ENCODE peak calls at places on chromosome 4, in nine cellular contexts. Q is CD8-positive, alpha-beta T cell; S is suprapubic skin; A is A549; L is left lung; B is progenitor cell of endocrine pancreas; R is dorsolateral prefrontal cortex; P is mesothelial cell of epicardium; V is tibial nerve. Z is an unnamed sample.

GRCh38 chr4:24067781-24068193 is 177.9 kb upstream of the PPARGC1A start:
- DNase-seq in Q (no peak), S (no peak), A (peak; percentile 2), L (no peak), B (no peak), R (peak; percentile 59), P (no peak), V (peak; percentile 14), Z (no peak)

GRCh38 chr4:40401646-40402045 is 66.5 kb downstream of the CHRNA9 start:
- DNase-seq in Q (no peak), S (no peak), A (no peak), L (no peak), B (no peak), R (no peak), P (no peak), V (no peak), Z (no peak)

GRCh38 chr4:173014113-173014558 is 154.5 kb upstream of the GALNT7 start:
- DNase-seq in Q (no peak), S (no peak), A (peak; percentile 70), L (no peak), B (no peak), R (peak; percentile 66), P (no peak), V (no peak), Z (no peak)

GRCh38 chr4:89007338-89007737 is 49.6 kb downstream of the FAM13A start:
- DNase-seq in Q (no peak), S (no peak), A (no peak), L (no peak), B (no peak), R (no peak), P (no peak), V (no peak), Z (no peak)

GRCh38 chr4:54218736-54219135 is 10.4 kb upstream of the PDGFRA start:
- DNase-seq in Q (no peak), S (no peak), A (no peak), L (no peak), B (no peak), R (no peak), P (no peak), V (no peak), Z (no peak)

GRCh38 chr4:139403457-139403856 is 50.5 kb upstream of the RAB33B start:
- DNase-seq in Q (no peak), S (no peak), A (no peak), L (no peak), B (no peak), R (no peak), P (no peak), V (no peak), Z (no peak)

GRCh38 chr4:155809835-155810234 is 51.0 kb downstream of the GUCY1B1 start:
- DNase-seq in Q (no peak), S (no peak), A (peak; percentile 88), L (no peak), B (no peak), R (no peak), P (no peak), V (no peak), Z (no peak)

GRCh38 chr4:53816561-53816960 is 225.3 kb upstream of the LNX1 start:
- DNase-seq in Q (no peak), S (no peak), A (no peak), L (no peak), B (no peak), R (no peak), P (no peak), V (no peak), Z (no peak)

GRCh38 chr4:2799971-2800690 is 7.2 kb downstream of the SH3BP2 start:
- DNase-seq in Q (no peak), S (peak; percentile 74), A (no peak), L (peak; percentile 47), B (no peak), R (no peak), P (peak; percentile 17), V (no peak), Z (no peak)

GRCh38 chr4:162705130-162705803 is 461.4 kb downstream of the NAF1 start:
- DNase-seq in Q (no peak), S (no peak), A (no peak), L (no peak), B (no peak), R (no peak), P (no peak), V (no peak), Z (no peak)

GRCh38 chr4:41081847-41082246 is 132.5 kb downstream of the APBB2 start:
- DNase-seq in Q (no peak), S (no peak), A (no peak), L (no peak), B (no peak), R (no peak), P (no peak), V (no peak), Z (no peak)

GRCh38 chr4:1445716-1446445 is 39.6 kb upstream of the NKX1-1 start:
- DNase-seq in Q (no peak), S (no peak), A (no peak), L (no peak), B (no peak), R (no peak), P (no peak), V (no peak), Z (peak; percentile 83)

GRCh38 chr4:101066586-101066985 is 280.7 kb downstream of the PPP3CA start:
- DNase-seq in Q (no peak), S (no peak), A (no peak), L (no peak), B (no peak), R (no peak), P (no peak), V (no peak), Z (no peak)

GRCh38 chr4:173333658-173334084 is 487 bp downstream of the HMGB2 start:
- DNase-seq in Q (no peak), S (peak; percentile 82), A (no peak), L (peak; percentile 71), B (peak; percentile 38), R (peak; percentile 31), P (peak; percentile 36), V (peak; percentile 19), Z (peak; percentile 89)

GRCh38 chr4:166153539-166153938 is 280.5 kb downstream of the TLL1 start:
- DNase-seq in Q (no peak), S (no peak), A (no peak), L (no peak), B (no peak), R (no peak), P (no peak), V (no peak), Z (no peak)

DNA sequence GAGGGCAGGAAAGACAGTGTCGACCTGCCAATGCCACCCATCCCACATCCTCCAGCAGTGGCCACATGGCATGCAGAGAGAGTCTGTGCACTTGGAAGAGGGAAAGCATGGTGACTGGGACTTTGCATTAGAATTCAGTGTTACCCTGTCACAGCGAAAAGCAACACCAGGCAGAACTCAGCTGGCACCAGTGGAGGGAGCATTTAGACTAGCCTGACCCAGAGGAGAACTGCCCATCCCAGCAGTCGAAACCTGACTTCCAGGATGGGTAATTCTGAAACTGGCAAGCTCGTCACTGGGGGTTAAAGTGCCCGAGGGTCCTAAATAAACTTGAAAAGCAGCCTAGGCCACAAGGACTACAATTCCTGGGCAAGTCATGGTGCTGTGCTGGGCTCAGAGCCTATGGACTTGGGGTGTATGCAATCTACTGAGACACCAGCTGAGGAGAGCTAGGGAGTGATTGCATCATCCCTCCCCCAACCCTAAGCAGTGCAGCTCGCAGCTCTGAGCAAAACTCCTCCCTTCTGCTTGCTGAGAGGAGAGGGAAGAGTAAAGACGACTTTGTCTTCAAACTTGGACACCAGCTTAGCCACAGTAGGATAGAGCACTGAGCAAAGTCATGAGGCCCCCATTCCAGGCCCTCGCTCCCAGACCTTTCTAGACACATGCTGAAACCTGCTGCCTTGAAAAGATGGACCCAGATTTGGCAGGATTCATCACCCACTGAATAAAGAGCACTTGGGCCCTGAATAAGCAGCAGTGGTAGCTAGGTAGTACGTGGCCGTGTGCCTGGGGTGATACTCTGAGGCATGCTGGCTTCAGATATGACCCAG is 68.8 kb downstream of the DDX60L start:
- DNase-seq in Q (no peak), S (no peak), A (no peak), L (no peak), B (no peak), R (no peak), P (no peak), V (no peak), Z (no peak)
- TF ChIP-seq CTCF in Q (no peak), S (no peak), A (no peak), L (no peak), B (no peak), R (no peak), P (no peak), V (no peak), Z (no peak)

DNA sequence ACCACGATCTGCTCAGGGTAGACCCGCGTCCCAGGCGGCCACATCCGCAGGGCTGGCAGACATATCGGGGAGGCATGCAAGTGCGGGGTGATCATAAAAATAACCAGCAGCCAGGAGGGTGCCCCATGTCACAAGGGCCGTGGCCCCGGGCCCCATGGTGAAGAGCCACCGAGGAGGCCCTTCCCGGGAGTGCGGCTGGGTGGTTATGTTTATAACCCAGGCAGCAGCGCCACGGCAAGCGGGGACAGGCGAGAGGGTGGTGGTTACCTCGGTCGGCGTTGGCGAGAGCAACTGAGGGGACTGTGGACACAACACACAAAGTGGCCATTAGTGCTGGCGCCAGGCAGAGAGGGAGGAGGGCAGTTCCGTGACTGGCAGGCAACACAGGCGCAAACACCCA is 92.7 kb upstream of the AFAP1 start:
- DNase-seq in Q (no peak), S (no peak), A (no peak), L (no peak), B (no peak), R (no peak), P (no peak), V (no peak), Z (no peak)
- TF ChIP-seq CTCF in Q (no peak), S (no peak), A (no peak), L (no peak), B (no peak), R (no peak), P (no peak), V (no peak), Z (no peak)

DNA sequence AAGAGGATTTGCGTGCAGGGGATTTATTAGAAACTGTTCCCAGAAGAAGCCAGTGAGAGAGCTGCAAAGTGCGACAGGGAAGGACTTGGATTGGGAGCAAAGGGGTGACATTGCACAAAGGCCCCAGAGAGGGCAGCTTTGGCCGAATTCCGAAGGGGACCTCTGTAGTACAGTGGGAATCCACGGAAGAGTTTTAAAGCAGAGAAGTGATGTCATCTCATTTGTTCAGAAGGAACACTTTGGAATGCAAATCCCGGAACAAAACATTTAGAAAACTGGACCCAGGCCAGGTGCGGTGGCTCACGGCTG is 71.7 kb downstream of the FAM184B start:
- DNase-seq in Q (no peak), S (no peak), A (no peak), L (no peak), B (no peak), R (no peak), P (no peak), V (no peak), Z (peak; percentile 49)
- TF ChIP-seq CTCF in Q (no peak), S (no peak), A (no peak), L (no peak), B (no peak), R (no peak), P (no peak), V (no peak), Z (no peak)

DNA sequence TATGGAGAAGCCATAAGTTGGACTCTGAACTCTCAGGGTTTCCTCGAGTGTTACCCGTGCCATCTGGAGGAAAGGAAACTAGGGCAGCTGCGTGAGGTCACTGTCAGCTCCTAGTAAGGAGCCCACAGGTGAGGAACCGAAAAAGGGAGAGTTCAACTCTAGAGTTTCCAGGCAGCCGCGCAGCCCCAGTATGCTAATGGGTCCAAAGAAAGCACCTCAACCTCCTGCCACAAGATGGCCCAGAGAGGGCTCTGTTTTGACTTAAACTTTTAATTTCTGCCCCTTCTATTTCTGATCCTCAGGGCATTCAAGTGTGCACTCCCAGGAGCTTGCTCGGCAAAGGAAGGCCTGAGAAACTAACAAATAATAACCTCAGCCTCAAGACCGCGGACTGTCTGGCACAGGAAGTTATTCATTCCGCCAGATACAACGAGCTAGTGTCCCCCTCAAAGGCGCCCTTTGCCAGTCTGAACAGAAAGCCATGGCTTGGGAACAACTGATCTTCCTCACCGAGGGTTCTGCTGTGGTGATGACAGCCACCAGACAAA is 13.9 kb downstream of the SCARB2 start:
- DNase-seq in Q (no peak), S (no peak), A (no peak), L (no peak), B (no peak), R (peak; percentile 26), P (no peak), V (no peak), Z (no peak)
- TF ChIP-seq CTCF in Q (no peak), S (no peak), A (no peak), L (no peak), B (no peak), R (no peak), P (no peak), V (no peak), Z (peak; percentile 18)

Z was measured in osteocyte.